ENCODE peak calls at places on chromosomes 4 and X, in nine cellular contexts. One of them, this sample, is unnamed.

GRCh38 chrX:101803451-101803850 is 128.4 kb downstream of the ZMAT1 start:
- DNase-seq in AG04450: no peak
- DNase-seq in HCT116: no peak
- DNase-seq in psoas muscle: no peak
- DNase-seq in endothelial cell: no peak
- DNase-seq in mammary epithelial cell: no peak
- DNase-seq in nephron progenitor cell: no peak
- DNase-seq in H9: no peak
- DNase-seq in fibroblast of lung: peak; percentile 25
- DNase-seq in this sample: no peak

GRCh38 chr4:60637976-60638375 is 562.1 kb upstream of the ADGRL3 start:
- DNase-seq in H9: no peak
- DNase-seq in mammary epithelial cell: no peak
- DNase-seq in nephron progenitor cell: no peak
- DNase-seq in endothelial cell: no peak
- DNase-seq in AG04450: no peak
- DNase-seq in HCT116: no peak
- DNase-seq in fibroblast of lung: no peak
- DNase-seq in psoas muscle: no peak
- DNase-seq in this sample: no peak

GRCh38 chrX:140572724-140573123 is 67.9 kb upstream of the SOX3 start:
- DNase-seq in nephron progenitor cell: peak; percentile 58
- DNase-seq in mammary epithelial cell: peak; percentile 14
- DNase-seq in psoas muscle: no peak
- DNase-seq in fibroblast of lung: peak; percentile 36
- DNase-seq in endothelial cell: peak; percentile 52
- DNase-seq in H9: peak; percentile 52
- DNase-seq in AG04450: no peak
- DNase-seq in HCT116: no peak
- DNase-seq in this sample: peak; percentile 23

GRCh38 chrX:130245441-130245840 is 23.3 kb downstream of the ZNF280C start:
- DNase-seq in HCT116: no peak
- DNase-seq in mammary epithelial cell: no peak
- DNase-seq in endothelial cell: no peak
- DNase-seq in fibroblast of lung: peak; percentile 50
- DNase-seq in AG04450: no peak
- DNase-seq in psoas muscle: no peak
- DNase-seq in H9: no peak
- DNase-seq in nephron progenitor cell: no peak
- DNase-seq in this sample: no peak

GRCh38 chrX:44080083-44080482 is 106.9 kb upstream of the NDP start:
- DNase-seq in mammary epithelial cell: no peak
- DNase-seq in AG04450: no peak
- DNase-seq in endothelial cell: no peak
- DNase-seq in nephron progenitor cell: no peak
- DNase-seq in psoas muscle: no peak
- DNase-seq in fibroblast of lung: no peak
- DNase-seq in H9: no peak
- DNase-seq in HCT116: no peak
- DNase-seq in this sample: no peak

GRCh38 chr4:169115897-169116254 is 105.8 kb upstream of the CBR4 start:
- DNase-seq in HCT116: peak; percentile 89
- DNase-seq in AG04450: peak; percentile 89
- DNase-seq in H9: no peak
- DNase-seq in endothelial cell: no peak
- DNase-seq in psoas muscle: no peak
- DNase-seq in mammary epithelial cell: peak; percentile 100
- DNase-seq in nephron progenitor cell: no peak
- DNase-seq in fibroblast of lung: peak; percentile 96
- DNase-seq in this sample: no peak

GRCh38 chrX:129726307-129727111 is 12.3 kb upstream of the XPNPEP2 start:
- DNase-seq in psoas muscle: peak; percentile 56
- DNase-seq in H9: peak; percentile 70
- DNase-seq in mammary epithelial cell: peak; percentile 34
- DNase-seq in nephron progenitor cell: peak; percentile 70
- DNase-seq in endothelial cell: peak; percentile 69
- DNase-seq in HCT116: peak; percentile 28
- DNase-seq in AG04450: no peak
- DNase-seq in fibroblast of lung: peak; percentile 69
- DNase-seq in this sample: no peak

GRCh38 chrX:130575831-130576404 is 174.1 kb downstream of the RBMX2 start:
- DNase-seq in AG04450: peak; percentile 1
- DNase-seq in H9: peak; percentile 38
- DNase-seq in fibroblast of lung: peak; percentile 54
- DNase-seq in psoas muscle: peak; percentile 16
- DNase-seq in nephron progenitor cell: peak; percentile 34
- DNase-seq in HCT116: peak; percentile 6
- DNase-seq in mammary epithelial cell: peak; percentile 7
- DNase-seq in endothelial cell: peak; percentile 8
- DNase-seq in this sample: peak; percentile 45

GRCh38 chr4:149521611-149522010 is 294.0 kb downstream of the IQCM start:
- DNase-seq in mammary epithelial cell: no peak
- DNase-seq in nephron progenitor cell: no peak
- DNase-seq in HCT116: peak; percentile 10
- DNase-seq in AG04450: no peak
- DNase-seq in fibroblast of lung: peak; percentile 21
- DNase-seq in endothelial cell: no peak
- DNase-seq in H9: no peak
- DNase-seq in psoas muscle: no peak
- DNase-seq in this sample: no peak

GRCh38 chr4:151489462-151490203 is 80.7 kb downstream of the FHIP1A start:
- DNase-seq in H9: peak; percentile 92
- DNase-seq in psoas muscle: no peak
- DNase-seq in AG04450: no peak
- DNase-seq in fibroblast of lung: no peak
- DNase-seq in endothelial cell: no peak
- DNase-seq in nephron progenitor cell: no peak
- DNase-seq in mammary epithelial cell: no peak
- DNase-seq in HCT116: no peak
- DNase-seq in this sample: no peak

GRCh38 chr4:55442541-55442940 is 46.8 kb downstream of the TMEM165 start:
- DNase-seq in nephron progenitor cell: no peak
- DNase-seq in mammary epithelial cell: no peak
- DNase-seq in H9: no peak
- DNase-seq in endothelial cell: no peak
- DNase-seq in psoas muscle: no peak
- DNase-seq in AG04450: no peak
- DNase-seq in HCT116: no peak
- DNase-seq in fibroblast of lung: no peak
- DNase-seq in this sample: no peak

GRCh38 chr4:106618920-106619319 is 250.3 kb upstream of the GIMD1 start:
- DNase-seq in endothelial cell: no peak
- DNase-seq in mammary epithelial cell: no peak
- DNase-seq in psoas muscle: no peak
- DNase-seq in AG04450: no peak
- DNase-seq in HCT116: no peak
- DNase-seq in nephron progenitor cell: peak; percentile 14
- DNase-seq in H9: no peak
- DNase-seq in fibroblast of lung: no peak
- DNase-seq in this sample: no peak
- TF ChIP-seq CTCF in endothelial cell: no peak
- TF ChIP-seq CTCF in mammary epithelial cell: no peak
- TF ChIP-seq CTCF in psoas muscle: no peak
- TF ChIP-seq CTCF in AG04450: no peak
- TF ChIP-seq CTCF in HCT116: no peak
- TF ChIP-seq CTCF in nephron progenitor cell: no peak
- TF ChIP-seq CTCF in H9: peak; percentile 60
- TF ChIP-seq CTCF in fibroblast of lung: no peak
- TF ChIP-seq CTCF in this sample: no peak

GRCh38 chr4:4887426-4887825 is 28.0 kb downstream of the MSX1 start:
- DNase-seq in HCT116: no peak
- DNase-seq in endothelial cell: no peak
- DNase-seq in nephron progenitor cell: no peak
- DNase-seq in fibroblast of lung: no peak
- DNase-seq in psoas muscle: no peak
- DNase-seq in H9: peak; percentile 4
- DNase-seq in mammary epithelial cell: no peak
- DNase-seq in AG04450: no peak
- DNase-seq in this sample: no peak

GRCh38 chr4:4884611-4885010 is 25.1 kb downstream of the MSX1 start:
- DNase-seq in nephron progenitor cell: no peak
- DNase-seq in fibroblast of lung: no peak
- DNase-seq in HCT116: no peak
- DNase-seq in H9: peak; percentile 6
- DNase-seq in mammary epithelial cell: no peak
- DNase-seq in AG04450: no peak
- DNase-seq in endothelial cell: no peak
- DNase-seq in psoas muscle: no peak
- DNase-seq in this sample: no peak

GRCh38 chr4:4889781-4890180 is 30.3 kb downstream of the MSX1 start:
- DNase-seq in H9: no peak
- DNase-seq in AG04450: no peak
- DNase-seq in endothelial cell: no peak
- DNase-seq in psoas muscle: no peak
- DNase-seq in fibroblast of lung: no peak
- DNase-seq in nephron progenitor cell: no peak
- DNase-seq in mammary epithelial cell: no peak
- DNase-seq in HCT116: no peak
- DNase-seq in this sample: no peak

GRCh38 chr4:4890574-4891260 is 31.3 kb downstream of the MSX1 start:
- DNase-seq in AG04450: no peak
- DNase-seq in endothelial cell: no peak
- DNase-seq in HCT116: no peak
- DNase-seq in psoas muscle: no peak
- DNase-seq in fibroblast of lung: no peak
- DNase-seq in nephron progenitor cell: no peak
- DNase-seq in H9: no peak
- DNase-seq in mammary epithelial cell: no peak
- DNase-seq in this sample: no peak

DNA sequence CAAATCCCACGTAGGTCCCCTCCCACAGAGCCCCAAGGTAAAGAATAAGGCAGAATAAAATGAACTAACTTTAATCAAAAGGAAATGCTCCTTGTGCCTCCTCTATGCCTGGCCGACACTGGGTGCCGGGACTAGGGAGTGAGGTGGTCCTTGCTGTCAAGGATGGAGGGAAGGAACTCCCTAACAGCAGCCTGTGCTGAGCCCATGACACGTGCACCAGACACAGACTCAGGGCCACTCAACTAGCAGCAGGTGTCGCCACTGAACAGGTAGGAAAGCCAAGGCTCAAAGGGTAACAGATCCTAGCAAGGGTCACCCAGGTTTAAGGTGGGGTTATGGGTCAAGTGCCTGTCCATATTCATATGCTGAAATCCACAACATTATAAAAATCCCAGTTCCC is 29.2 kb downstream of the MSX1 start:
- DNase-seq in psoas muscle: no peak
- DNase-seq in endothelial cell: no peak
- DNase-seq in nephron progenitor cell: no peak
- DNase-seq in H9: peak; percentile 35
- DNase-seq in fibroblast of lung: no peak
- DNase-seq in mammary epithelial cell: no peak
- DNase-seq in HCT116: no peak
- DNase-seq in AG04450: no peak
- DNase-seq in this sample: no peak
- TF ChIP-seq CTCF in psoas muscle: no peak
- TF ChIP-seq CTCF in endothelial cell: no peak
- TF ChIP-seq CTCF in nephron progenitor cell: no peak
- TF ChIP-seq CTCF in H9: peak; percentile 34
- TF ChIP-seq CTCF in fibroblast of lung: no peak
- TF ChIP-seq CTCF in mammary epithelial cell: no peak
- TF ChIP-seq CTCF in HCT116: no peak
- TF ChIP-seq CTCF in AG04450: no peak
- TF ChIP-seq CTCF in this sample: peak; percentile 19

GRCh38 chr4:173319696-173320095 is 14.5 kb downstream of the HMGB2 start:
- DNase-seq in psoas muscle: no peak
- DNase-seq in HCT116: no peak
- DNase-seq in fibroblast of lung: no peak
- DNase-seq in AG04450: no peak
- DNase-seq in mammary epithelial cell: no peak
- DNase-seq in nephron progenitor cell: no peak
- DNase-seq in endothelial cell: no peak
- DNase-seq in H9: no peak
- DNase-seq in this sample: no peak

GRCh38 chr4:173318648-173319211 is 15.4 kb downstream of the HMGB2 start:
- DNase-seq in mammary epithelial cell: peak; percentile 56
- DNase-seq in H9: no peak
- DNase-seq in fibroblast of lung: peak; percentile 80
- DNase-seq in endothelial cell: no peak
- DNase-seq in psoas muscle: no peak
- DNase-seq in AG04450: no peak
- DNase-seq in nephron progenitor cell: no peak
- DNase-seq in HCT116: peak; percentile 15
- DNase-seq in this sample: no peak

GRCh38 chr4:173316060-173316459 is 18.1 kb downstream of the HMGB2 start:
- DNase-seq in fibroblast of lung: no peak
- DNase-seq in AG04450: no peak
- DNase-seq in nephron progenitor cell: no peak
- DNase-seq in H9: no peak
- DNase-seq in HCT116: no peak
- DNase-seq in mammary epithelial cell: no peak
- DNase-seq in psoas muscle: no peak
- DNase-seq in endothelial cell: no peak
- DNase-seq in this sample: no peak

GRCh38 chr4:173314715-173315114 is 19.4 kb downstream of the HMGB2 start:
- DNase-seq in H9: no peak
- DNase-seq in endothelial cell: no peak
- DNase-seq in AG04450: no peak
- DNase-seq in psoas muscle: no peak
- DNase-seq in HCT116: no peak
- DNase-seq in fibroblast of lung: no peak
- DNase-seq in nephron progenitor cell: no peak
- DNase-seq in mammary epithelial cell: no peak
- DNase-seq in this sample: no peak

DNA sequence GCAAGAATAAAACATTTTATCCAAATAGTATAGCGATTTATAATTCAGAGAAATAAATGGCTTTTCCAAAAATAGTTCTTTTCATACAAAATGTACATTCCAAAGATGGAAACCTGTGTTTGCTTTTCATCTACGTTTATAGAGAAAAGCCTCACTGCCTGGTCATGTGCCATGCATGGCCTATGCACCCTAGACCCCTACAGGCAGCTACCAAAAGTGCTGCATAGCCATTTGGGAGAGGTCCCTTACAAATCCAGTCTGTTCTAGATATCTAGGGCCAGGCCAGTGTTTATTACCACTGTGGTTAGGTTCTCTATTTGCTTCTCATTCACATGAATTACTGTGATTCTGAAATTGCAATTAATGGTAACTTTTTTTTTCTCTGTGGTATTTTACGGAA is 17.2 kb downstream of the HMGB2 start:
- DNase-seq in HCT116: no peak
- DNase-seq in mammary epithelial cell: no peak
- DNase-seq in fibroblast of lung: no peak
- DNase-seq in H9: peak; percentile 51
- DNase-seq in nephron progenitor cell: no peak
- DNase-seq in AG04450: no peak
- DNase-seq in psoas muscle: no peak
- DNase-seq in endothelial cell: peak; percentile 33
- DNase-seq in this sample: no peak
- TF ChIP-seq CTCF in HCT116: no peak
- TF ChIP-seq CTCF in mammary epithelial cell: peak; percentile 25
- TF ChIP-seq CTCF in fibroblast of lung: no peak
- TF ChIP-seq CTCF in H9: peak; percentile 67
- TF ChIP-seq CTCF in nephron progenitor cell: no peak
- TF ChIP-seq CTCF in AG04450: peak; percentile 29
- TF ChIP-seq CTCF in psoas muscle: peak; percentile 5
- TF ChIP-seq CTCF in endothelial cell: no peak
- TF ChIP-seq CTCF in this sample: peak; percentile 7

DNA sequence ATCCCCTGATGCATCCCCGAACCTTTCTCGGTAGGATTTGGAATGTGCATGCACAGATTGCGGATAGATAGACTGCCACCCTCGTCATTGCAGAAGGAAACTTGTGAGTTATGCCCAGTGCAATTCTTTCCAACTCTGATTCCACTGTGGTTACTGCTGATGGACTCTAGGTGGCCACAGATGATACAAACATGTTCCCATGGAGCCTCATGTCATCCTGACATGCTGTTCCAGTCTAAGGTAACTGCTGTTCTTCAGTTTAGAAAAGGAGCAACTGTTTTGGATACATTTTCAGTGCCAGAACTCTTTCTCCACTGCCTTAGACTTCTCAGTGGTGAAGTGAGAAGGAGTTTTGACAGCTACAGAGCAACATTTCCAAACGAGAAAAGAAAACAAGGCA is 9.0 kb upstream of the VCX3B start:
- DNase-seq in endothelial cell: no peak
- DNase-seq in H9: no peak
- DNase-seq in AG04450: no peak
- DNase-seq in nephron progenitor cell: no peak
- DNase-seq in psoas muscle: no peak
- DNase-seq in HCT116: no peak
- DNase-seq in mammary epithelial cell: peak; percentile 2
- DNase-seq in fibroblast of lung: no peak
- DNase-seq in this sample: no peak
- TF ChIP-seq CTCF in endothelial cell: no peak
- TF ChIP-seq CTCF in H9: peak; percentile 54
- TF ChIP-seq CTCF in AG04450: no peak
- TF ChIP-seq CTCF in nephron progenitor cell: no peak
- TF ChIP-seq CTCF in psoas muscle: no peak
- TF ChIP-seq CTCF in HCT116: no peak
- TF ChIP-seq CTCF in mammary epithelial cell: peak; percentile 7
- TF ChIP-seq CTCF in fibroblast of lung: no peak
- TF ChIP-seq CTCF in this sample: no peak

This sample was measured in GM13976.